ENCODE peak calls at places on chromosomes 2 and 18, in nine cellular contexts. One of them, this sample, is unnamed.
A peak's percentile ranks its signal among the peaks of the same experiment; 100 is the strongest.

GRCh38 chr2:41879367-41879871 is 168.4 kb upstream of the PKDCC start:
- DNase-seq in SW480: peak; percentile 40
- DNase-seq in colonic mucosa: no peak
- DNase-seq in EH: no peak
- DNase-seq in activated T-cell treated with anti-CD3 and anti-CD28 coated beads, Interleukin-2, amount 50 U/mL, for 1 hour: no peak
- DNase-seq in astrocyte of the hippocampus: no peak
- DNase-seq in left colon: no peak
- DNase-seq in posterior cingulate gyrus: peak; percentile 29
- DNase-seq in endothelial cell: no peak
- DNase-seq in this sample: no peak

GRCh38 chr2:171319164-171319810 is 114.5 kb downstream of the METTL8 start:
- DNase-seq in SW480: no peak
- DNase-seq in colonic mucosa: no peak
- DNase-seq in EH: peak; percentile 49
- DNase-seq in activated T-cell treated with anti-CD3 and anti-CD28 coated beads, Interleukin-2, amount 50 U/mL, for 1 hour: no peak
- DNase-seq in astrocyte of the hippocampus: peak; percentile 57
- DNase-seq in left colon: no peak
- DNase-seq in posterior cingulate gyrus: no peak
- DNase-seq in endothelial cell: no peak
- DNase-seq in this sample: no peak

GRCh38 chr2:46847185-46847710 is 68.4 kb downstream of the MCFD2 start:
- DNase-seq in SW480: no peak
- DNase-seq in colonic mucosa: peak; percentile 97
- DNase-seq in EH: peak; percentile 97
- DNase-seq in activated T-cell treated with anti-CD3 and anti-CD28 coated beads, Interleukin-2, amount 50 U/mL, for 1 hour: no peak
- DNase-seq in astrocyte of the hippocampus: peak; percentile 97
- DNase-seq in left colon: peak; percentile 96
- DNase-seq in posterior cingulate gyrus: peak; percentile 22
- DNase-seq in endothelial cell: no peak
- DNase-seq in this sample: peak; percentile 51

GRCh38 chr2:42558827-42559226 is 9.6 kb upstream of the MTA3 start:
- DNase-seq in SW480: no peak
- DNase-seq in colonic mucosa: peak; percentile 88
- DNase-seq in EH: no peak
- DNase-seq in activated T-cell treated with anti-CD3 and anti-CD28 coated beads, Interleukin-2, amount 50 U/mL, for 1 hour: no peak
- DNase-seq in astrocyte of the hippocampus: no peak
- DNase-seq in left colon: peak; percentile 76
- DNase-seq in posterior cingulate gyrus: no peak
- DNase-seq in endothelial cell: no peak
- DNase-seq in this sample: peak; percentile 81

GRCh38 chr2:190405069-190405468 is 3.1 kb upstream of the MFSD6 start:
- DNase-seq in SW480: no peak
- DNase-seq in colonic mucosa: no peak
- DNase-seq in EH: no peak
- DNase-seq in activated T-cell treated with anti-CD3 and anti-CD28 coated beads, Interleukin-2, amount 50 U/mL, for 1 hour: no peak
- DNase-seq in astrocyte of the hippocampus: no peak
- DNase-seq in left colon: no peak
- DNase-seq in posterior cingulate gyrus: no peak
- DNase-seq in endothelial cell: no peak
- DNase-seq in this sample: no peak

GRCh38 chr2:238092486-238093035 is 7.6 kb upstream of the ESPNL start:
- DNase-seq in SW480: no peak
- DNase-seq in colonic mucosa: no peak
- DNase-seq in EH: no peak
- DNase-seq in activated T-cell treated with anti-CD3 and anti-CD28 coated beads, Interleukin-2, amount 50 U/mL, for 1 hour: no peak
- DNase-seq in astrocyte of the hippocampus: no peak
- DNase-seq in left colon: no peak
- DNase-seq in posterior cingulate gyrus: no peak
- DNase-seq in endothelial cell: no peak
- DNase-seq in this sample: peak; percentile 31

GRCh38 chr2:85666435-85666924 is 1.5 kb downstream of the SFTPB start:
- DNase-seq in SW480: no peak
- DNase-seq in colonic mucosa: no peak
- DNase-seq in EH: no peak
- DNase-seq in activated T-cell treated with anti-CD3 and anti-CD28 coated beads, Interleukin-2, amount 50 U/mL, for 1 hour: no peak
- DNase-seq in astrocyte of the hippocampus: no peak
- DNase-seq in left colon: no peak
- DNase-seq in posterior cingulate gyrus: no peak
- DNase-seq in endothelial cell: no peak
- DNase-seq in this sample: peak; percentile 45

GRCh38 chr2:65026154-65026553 is 30.1 kb upstream of the CEP68 start:
- DNase-seq in SW480: no peak
- DNase-seq in colonic mucosa: peak; percentile 51
- DNase-seq in EH: no peak
- DNase-seq in activated T-cell treated with anti-CD3 and anti-CD28 coated beads, Interleukin-2, amount 50 U/mL, for 1 hour: no peak
- DNase-seq in astrocyte of the hippocampus: no peak
- DNase-seq in left colon: no peak
- DNase-seq in posterior cingulate gyrus: no peak
- DNase-seq in endothelial cell: no peak
- DNase-seq in this sample: no peak

GRCh38 chr2:102696463-102696862 is 65.4 kb upstream of the TMEM182 start:
- DNase-seq in SW480: no peak
- DNase-seq in colonic mucosa: no peak
- DNase-seq in EH: no peak
- DNase-seq in activated T-cell treated with anti-CD3 and anti-CD28 coated beads, Interleukin-2, amount 50 U/mL, for 1 hour: no peak
- DNase-seq in astrocyte of the hippocampus: no peak
- DNase-seq in left colon: no peak
- DNase-seq in posterior cingulate gyrus: no peak
- DNase-seq in endothelial cell: no peak
- DNase-seq in this sample: no peak

GRCh38 chr18:3367491-3368091 is 82.4 kb upstream of the TGIF1 start:
- DNase-seq in SW480: peak; percentile 47
- DNase-seq in colonic mucosa: no peak
- DNase-seq in EH: peak; percentile 73
- DNase-seq in activated T-cell treated with anti-CD3 and anti-CD28 coated beads, Interleukin-2, amount 50 U/mL, for 1 hour: no peak
- DNase-seq in astrocyte of the hippocampus: peak; percentile 77
- DNase-seq in left colon: no peak
- DNase-seq in posterior cingulate gyrus: no peak
- DNase-seq in endothelial cell: no peak
- DNase-seq in this sample: no peak

GRCh38 chr2:13662055-13662454 is 945.3 kb downstream of the TRIB2 start:
- DNase-seq in SW480: no peak
- DNase-seq in colonic mucosa: no peak
- DNase-seq in EH: no peak
- DNase-seq in activated T-cell treated with anti-CD3 and anti-CD28 coated beads, Interleukin-2, amount 50 U/mL, for 1 hour: no peak
- DNase-seq in astrocyte of the hippocampus: no peak
- DNase-seq in left colon: no peak
- DNase-seq in posterior cingulate gyrus: no peak
- DNase-seq in endothelial cell: no peak
- DNase-seq in this sample: no peak

GRCh38 chr2:98912221-98912851 is 23.7 kb downstream of the CRACDL start:
- DNase-seq in SW480: peak; percentile 28
- DNase-seq in colonic mucosa: no peak
- DNase-seq in EH: peak; percentile 88
- DNase-seq in activated T-cell treated with anti-CD3 and anti-CD28 coated beads, Interleukin-2, amount 50 U/mL, for 1 hour: no peak
- DNase-seq in astrocyte of the hippocampus: peak; percentile 97
- DNase-seq in left colon: no peak
- DNase-seq in posterior cingulate gyrus: peak; percentile 62
- DNase-seq in endothelial cell: no peak
- DNase-seq in this sample: peak; percentile 43

GRCh38 chr18:54094474-54094873 is 130.0 kb downstream of the MBD2 start:
- DNase-seq in SW480: no peak
- DNase-seq in colonic mucosa: no peak
- DNase-seq in EH: no peak
- DNase-seq in activated T-cell treated with anti-CD3 and anti-CD28 coated beads, Interleukin-2, amount 50 U/mL, for 1 hour: no peak
- DNase-seq in astrocyte of the hippocampus: no peak
- DNase-seq in left colon: no peak
- DNase-seq in posterior cingulate gyrus: no peak
- DNase-seq in endothelial cell: no peak
- DNase-seq in this sample: no peak

GRCh38 chr2:7031424-7032245 is 114.4 kb downstream of the RNF144A start:
- DNase-seq in SW480: peak; percentile 98
- DNase-seq in colonic mucosa: peak; percentile 96
- DNase-seq in EH: no peak
- DNase-seq in activated T-cell treated with anti-CD3 and anti-CD28 coated beads, Interleukin-2, amount 50 U/mL, for 1 hour: peak; percentile 58
- DNase-seq in astrocyte of the hippocampus: no peak
- DNase-seq in left colon: peak; percentile 90
- DNase-seq in posterior cingulate gyrus: no peak
- DNase-seq in endothelial cell: no peak
- DNase-seq in this sample: peak; percentile 94

GRCh38 chr2:203659650-203660049 is 46.8 kb upstream of the CD28 start:
- DNase-seq in SW480: no peak
- DNase-seq in colonic mucosa: no peak
- DNase-seq in EH: no peak
- DNase-seq in activated T-cell treated with anti-CD3 and anti-CD28 coated beads, Interleukin-2, amount 50 U/mL, for 1 hour: no peak
- DNase-seq in astrocyte of the hippocampus: no peak
- DNase-seq in left colon: peak; percentile 57
- DNase-seq in posterior cingulate gyrus: no peak
- DNase-seq in endothelial cell: no peak
- DNase-seq in this sample: no peak

GRCh38 chr18:50203801-50204604 is 9.1 kb upstream of the MYO5B start:
- DNase-seq in SW480: peak; percentile 39
- DNase-seq in colonic mucosa: peak; percentile 72
- DNase-seq in EH: peak; percentile 31
- DNase-seq in activated T-cell treated with anti-CD3 and anti-CD28 coated beads, Interleukin-2, amount 50 U/mL, for 1 hour: no peak
- DNase-seq in astrocyte of the hippocampus: peak; percentile 75
- DNase-seq in left colon: peak; percentile 65
- DNase-seq in posterior cingulate gyrus: no peak
- DNase-seq in endothelial cell: peak; percentile 64
- DNase-seq in this sample: peak; percentile 60

GRCh38 chr2:177324797-177325196 is 60.3 kb upstream of the NFE2L2 start:
- DNase-seq in SW480: no peak
- DNase-seq in colonic mucosa: no peak
- DNase-seq in EH: no peak
- DNase-seq in activated T-cell treated with anti-CD3 and anti-CD28 coated beads, Interleukin-2, amount 50 U/mL, for 1 hour: no peak
- DNase-seq in astrocyte of the hippocampus: no peak
- DNase-seq in left colon: no peak
- DNase-seq in posterior cingulate gyrus: no peak
- DNase-seq in endothelial cell: no peak
- DNase-seq in this sample: no peak

GRCh38 chr2:148719941-148720436 is 75.4 kb downstream of the EPC2 start:
- DNase-seq in SW480: no peak
- DNase-seq in colonic mucosa: no peak
- DNase-seq in EH: no peak
- DNase-seq in activated T-cell treated with anti-CD3 and anti-CD28 coated beads, Interleukin-2, amount 50 U/mL, for 1 hour: no peak
- DNase-seq in astrocyte of the hippocampus: no peak
- DNase-seq in left colon: no peak
- DNase-seq in posterior cingulate gyrus: no peak
- DNase-seq in endothelial cell: no peak
- DNase-seq in this sample: no peak

GRCh38 chr18:68177807-68178702 is 536.9 kb downstream of the TMX3 start:
- DNase-seq in SW480: no peak
- DNase-seq in colonic mucosa: no peak
- DNase-seq in EH: peak; percentile 99
- DNase-seq in activated T-cell treated with anti-CD3 and anti-CD28 coated beads, Interleukin-2, amount 50 U/mL, for 1 hour: no peak
- DNase-seq in astrocyte of the hippocampus: peak; percentile 97
- DNase-seq in left colon: no peak
- DNase-seq in posterior cingulate gyrus: no peak
- DNase-seq in endothelial cell: no peak
- DNase-seq in this sample: no peak

GRCh38 chr18:5772271-5772670 is 123.1 kb downstream of the TMEM200C start:
- DNase-seq in SW480: no peak
- DNase-seq in colonic mucosa: no peak
- DNase-seq in EH: peak; percentile 7
- DNase-seq in activated T-cell treated with anti-CD3 and anti-CD28 coated beads, Interleukin-2, amount 50 U/mL, for 1 hour: no peak
- DNase-seq in astrocyte of the hippocampus: peak; percentile 29
- DNase-seq in left colon: no peak
- DNase-seq in posterior cingulate gyrus: no peak
- DNase-seq in endothelial cell: no peak
- DNase-seq in this sample: no peak

GRCh38 chr2:202005272-202005887 is 28.3 kb upstream of the FZD7 start:
- DNase-seq in SW480: no peak
- DNase-seq in colonic mucosa: no peak
- DNase-seq in EH: no peak
- DNase-seq in activated T-cell treated with anti-CD3 and anti-CD28 coated beads, Interleukin-2, amount 50 U/mL, for 1 hour: no peak
- DNase-seq in astrocyte of the hippocampus: no peak
- DNase-seq in left colon: no peak
- DNase-seq in posterior cingulate gyrus: no peak
- DNase-seq in endothelial cell: no peak
- DNase-seq in this sample: no peak

GRCh38 chr2:212294816-212295215 is 243.8 kb downstream of the ERBB4 start:
- DNase-seq in SW480: no peak
- DNase-seq in colonic mucosa: no peak
- DNase-seq in EH: no peak
- DNase-seq in activated T-cell treated with anti-CD3 and anti-CD28 coated beads, Interleukin-2, amount 50 U/mL, for 1 hour: no peak
- DNase-seq in astrocyte of the hippocampus: no peak
- DNase-seq in left colon: no peak
- DNase-seq in posterior cingulate gyrus: no peak
- DNase-seq in endothelial cell: no peak
- DNase-seq in this sample: no peak

GRCh38 chr2:25521665-25522387 is 151.6 kb downstream of the DTNB start:
- DNase-seq in SW480: peak; percentile 67
- DNase-seq in colonic mucosa: peak; percentile 59
- DNase-seq in EH: peak; percentile 73
- DNase-seq in activated T-cell treated with anti-CD3 and anti-CD28 coated beads, Interleukin-2, amount 50 U/mL, for 1 hour: no peak
- DNase-seq in astrocyte of the hippocampus: peak; percentile 73
- DNase-seq in left colon: no peak
- DNase-seq in posterior cingulate gyrus: no peak
- DNase-seq in endothelial cell: peak; percentile 9
- DNase-seq in this sample: no peak

GRCh38 chr2:76281176-76281841 is 570.6 kb upstream of the GCFC2 start:
- DNase-seq in SW480: no peak
- DNase-seq in colonic mucosa: no peak
- DNase-seq in EH: no peak
- DNase-seq in activated T-cell treated with anti-CD3 and anti-CD28 coated beads, Interleukin-2, amount 50 U/mL, for 1 hour: no peak
- DNase-seq in astrocyte of the hippocampus: no peak
- DNase-seq in left colon: no peak
- DNase-seq in posterior cingulate gyrus: no peak
- DNase-seq in endothelial cell: no peak
- DNase-seq in this sample: no peak

GRCh38 chr2:18900691-18901113 is 311.3 kb upstream of the NT5C1B start:
- DNase-seq in SW480: no peak
- DNase-seq in colonic mucosa: no peak
- DNase-seq in EH: peak; percentile 57
- DNase-seq in activated T-cell treated with anti-CD3 and anti-CD28 coated beads, Interleukin-2, amount 50 U/mL, for 1 hour: no peak
- DNase-seq in astrocyte of the hippocampus: no peak
- DNase-seq in left colon: no peak
- DNase-seq in posterior cingulate gyrus: no peak
- DNase-seq in endothelial cell: no peak
- DNase-seq in this sample: no peak

GRCh38 chr18:58515175-58515574 is 113.7 kb downstream of the ALPK2 start:
- DNase-seq in SW480: no peak
- DNase-seq in colonic mucosa: no peak
- DNase-seq in EH: no peak
- DNase-seq in activated T-cell treated with anti-CD3 and anti-CD28 coated beads, Interleukin-2, amount 50 U/mL, for 1 hour: no peak
- DNase-seq in astrocyte of the hippocampus: no peak
- DNase-seq in left colon: no peak
- DNase-seq in posterior cingulate gyrus: no peak
- DNase-seq in endothelial cell: no peak
- DNase-seq in this sample: no peak

GRCh38 chr18:55185391-55185790 is 226.1 kb upstream of the CCDC68 start:
- DNase-seq in SW480: peak; percentile 32
- DNase-seq in colonic mucosa: no peak
- DNase-seq in EH: peak; percentile 48
- DNase-seq in activated T-cell treated with anti-CD3 and anti-CD28 coated beads, Interleukin-2, amount 50 U/mL, for 1 hour: no peak
- DNase-seq in astrocyte of the hippocampus: peak; percentile 11
- DNase-seq in left colon: no peak
- DNase-seq in posterior cingulate gyrus: no peak
- DNase-seq in endothelial cell: no peak
- DNase-seq in this sample: no peak

GRCh38 chr2:194854941-194855340 is 802.1 kb upstream of the SLC39A10 start:
- DNase-seq in SW480: no peak
- DNase-seq in colonic mucosa: no peak
- DNase-seq in EH: no peak
- DNase-seq in activated T-cell treated with anti-CD3 and anti-CD28 coated beads, Interleukin-2, amount 50 U/mL, for 1 hour: no peak
- DNase-seq in astrocyte of the hippocampus: no peak
- DNase-seq in left colon: no peak
- DNase-seq in posterior cingulate gyrus: no peak
- DNase-seq in endothelial cell: no peak
- DNase-seq in this sample: no peak

GRCh38 chr2:108399479-108399878 is 21.7 kb downstream of the SULT1C4 start:
- DNase-seq in SW480: no peak
- DNase-seq in colonic mucosa: no peak
- DNase-seq in EH: no peak
- DNase-seq in activated T-cell treated with anti-CD3 and anti-CD28 coated beads, Interleukin-2, amount 50 U/mL, for 1 hour: no peak
- DNase-seq in astrocyte of the hippocampus: no peak
- DNase-seq in left colon: no peak
- DNase-seq in posterior cingulate gyrus: no peak
- DNase-seq in endothelial cell: no peak
- DNase-seq in this sample: no peak

GRCh38 chr2:233410191-233410760 is 56.0 kb downstream of the DGKD start:
- DNase-seq in SW480: no peak
- DNase-seq in colonic mucosa: peak; percentile 61
- DNase-seq in EH: no peak
- DNase-seq in activated T-cell treated with anti-CD3 and anti-CD28 coated beads, Interleukin-2, amount 50 U/mL, for 1 hour: no peak
- DNase-seq in astrocyte of the hippocampus: no peak
- DNase-seq in left colon: peak; percentile 50
- DNase-seq in posterior cingulate gyrus: no peak
- DNase-seq in endothelial cell: no peak
- DNase-seq in this sample: no peak

GRCh38 chr2:174603280-174603679 is 5.7 kb upstream of the WIPF1 start:
- DNase-seq in SW480: peak; percentile 43
- DNase-seq in colonic mucosa: peak; percentile 57
- DNase-seq in EH: peak; percentile 74
- DNase-seq in activated T-cell treated with anti-CD3 and anti-CD28 coated beads, Interleukin-2, amount 50 U/mL, for 1 hour: peak; percentile 53
- DNase-seq in astrocyte of the hippocampus: peak; percentile 81
- DNase-seq in left colon: peak; percentile 40
- DNase-seq in posterior cingulate gyrus: peak; percentile 50
- DNase-seq in endothelial cell: peak; percentile 42
- DNase-seq in this sample: peak; percentile 70